ENCODE peak calls at places on chromosome 16, in four cellular contexts. Z is left ventricle myocardium inferior, E is uterus, W is SJSA1. P is an unnamed sample. For H3K27me3, the result is how much of the 10 kb centered on the place peaks cover.

GRCh38 chr16:16127469-16128116 is 95.7 kb downstream of the ABCC6 start:
- DNase-seq in Z (peak), E (peak), W (peak), P (no peak)

GRCh38 chr16:84907575-84907974 is 87.8 kb downstream of the CRISPLD2 start:
- DNase-seq in Z (no peak), E (peak), W (no peak), P (no peak)

GRCh38 chr16:86531193-86531550 is 20.8 kb downstream of the FOXF1 start:
- DNase-seq in Z (peak), E (peak), W (no peak), P (no peak)

GRCh38 chr16:74667215-74667765 is 613 bp upstream of the RFWD3 start:
- DNase-seq in Z (peak), E (no peak), W (no peak), P (no peak)

GRCh38 chr16:13909872-13910303 is 10.1 kb upstream of the ERCC4 start:
- DNase-seq in Z (peak), E (no peak), W (no peak), P (no peak)

GRCh38 chr16:87409781-87410180 is 17.6 kb downstream of the MAP1LC3B start:
- DNase-seq in Z (peak), E (no peak), W (no peak), P (no peak)

GRCh38 chr16:66328282-66328681 is 38.2 kb upstream of the CDH5 start:
- DNase-seq in Z (no peak), E (no peak), W (no peak), P (no peak)

GRCh38 chr16:80824623-80825364 is 20.4 kb upstream of the CDYL2 start:
- DNase-seq in Z (no peak), E (no peak), W (peak), P (no peak)

GRCh38 chr16:84284168-84284722 is 10.4 kb upstream of the WFDC1 start:
- DNase-seq in Z (peak), E (peak), W (peak), P (no peak)

GRCh38 chr16:71426069-71426879 is 15.6 kb downstream of the TLE7 start:
- DNase-seq in Z (no peak), E (peak), W (peak), P (no peak)

GRCh38 chr16:84344781-84345180 is 23.6 kb upstream of the ATP2C2 start:
- DNase-seq in Z (no peak), E (no peak), W (no peak), P (no peak)

GRCh38 chr16:81198635-81199034 is 39.9 kb upstream of the BCO1 start:
- DNase-seq in Z (no peak), E (no peak), W (no peak), P (no peak)

GRCh38 chr16:5062790-5063765 is 2.7 kb downstream of the C16orf89 start:
- DNase-seq in Z (no peak), E (no peak), W (no peak), P (no peak)

GRCh38 chr16:10501016-10501607 is 79.3 kb downstream of the EMP2 start:
- DNase-seq in Z (no peak), E (no peak), W (no peak), P (no peak)

GRCh38 chr16:75207831-75208230 is 870 bp upstream of the CTRB2 start:
- DNase-seq in Z (no peak), E (no peak), W (no peak), P (no peak)

GRCh38 chr16:28879841-28880588 is 1.7 kb downstream of the ATP2A1 start:
- DNase-seq in Z (peak), E (peak), W (peak), P (peak)

GRCh38 chr16:3961449-3961849 is 80.9 kb upstream of the CREBBP start:
- DNase-seq in Z (no peak), E (no peak), W (peak), P (no peak)

GRCh38 chr16:49603956-49604355 is 230.4 kb downstream of the C16orf78 start:
- DNase-seq in Z (no peak), E (no peak), W (no peak), P (no peak)

GRCh38 chr16:27400751-27401620 is 988 bp upstream of the IL21R start:
- DNase-seq in Z (no peak), E (no peak), W (peak), P (no peak)

GRCh38 chr16:31253642-31254045 is 6.1 kb upstream of the ITGAM start:
- DNase-seq in Z (peak), E (no peak), W (no peak), P (no peak)

GRCh38 chr16:4699030-4699556 is 5.7 kb downstream of the NUDT16L1 start:
- DNase-seq in Z (no peak), E (no peak), W (no peak), P (no peak)

GRCh38 chr16:13939821-13940220 is 19.9 kb downstream of the ERCC4 start:
- DNase-seq in Z (no peak), E (no peak), W (no peak), P (no peak)

DNA sequence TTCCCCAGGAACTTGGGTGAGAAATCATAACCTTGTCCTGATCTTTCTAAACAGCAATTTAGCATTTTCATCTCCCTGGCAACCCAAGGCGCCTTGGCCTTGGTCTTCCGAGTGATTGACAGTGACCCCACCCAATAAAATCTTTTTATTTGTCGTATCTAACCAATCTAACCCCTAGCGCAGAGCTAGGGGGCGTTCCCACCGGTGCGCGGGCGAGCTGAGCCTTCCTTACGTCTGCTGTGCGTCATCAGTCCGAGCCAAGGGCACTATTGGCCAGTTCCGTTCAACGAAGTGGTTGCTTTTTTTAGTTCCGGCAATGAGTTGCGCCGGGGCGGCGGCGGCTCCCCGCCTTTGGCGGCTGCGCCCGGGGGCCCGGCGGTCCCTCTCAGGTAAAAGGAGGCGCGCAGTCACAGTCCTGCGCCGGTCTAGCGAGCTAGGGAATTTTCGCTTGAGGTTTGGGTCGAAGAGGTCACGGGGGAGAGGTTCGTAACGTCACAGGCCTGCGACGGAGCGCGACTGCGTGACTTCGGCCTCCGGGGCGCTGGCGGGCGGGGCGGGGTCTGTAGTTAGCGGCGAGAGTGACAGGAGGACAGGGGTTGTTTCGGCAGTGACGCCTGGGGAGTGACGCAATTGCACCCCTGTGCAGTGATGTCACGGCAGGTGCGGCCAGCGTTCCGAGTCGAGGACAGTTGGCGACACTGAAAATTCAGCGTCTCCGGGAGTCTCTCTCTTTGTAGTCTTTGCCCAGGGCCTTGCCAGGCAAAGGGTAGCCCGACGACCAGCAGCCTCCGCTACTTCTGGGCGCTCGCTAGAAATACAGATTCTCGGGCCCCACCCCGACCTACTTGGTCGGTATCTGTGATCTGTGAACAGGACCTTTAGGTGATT is at the start of gene COQ7:
- DNase-seq in Z (peak), E (peak), W (peak), P (peak)
- H3K27me3 ChIP-seq in Z (under half), E (under half), W (under half), P (under half)

DNA sequence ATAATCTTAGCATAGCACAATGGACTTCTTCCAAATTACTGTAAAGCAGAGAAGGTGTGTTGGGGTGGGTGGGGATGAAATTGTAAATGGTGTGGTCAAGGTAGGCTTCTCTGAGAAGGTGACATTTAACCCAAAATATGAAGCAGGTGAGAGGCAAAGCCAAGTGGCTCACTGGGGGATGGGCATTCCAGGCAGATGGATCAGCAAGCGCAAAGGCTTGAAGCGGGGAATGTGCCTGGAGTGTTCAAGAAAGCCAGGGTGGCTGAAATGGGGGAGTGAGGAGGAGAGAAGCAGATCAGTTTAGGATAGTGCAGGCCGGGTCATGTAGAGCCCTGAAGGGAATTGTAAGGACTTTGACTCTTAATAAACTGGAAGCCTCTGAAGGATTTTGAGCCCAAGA is 14.6 kb downstream of the CACNG3 start:
- DNase-seq in Z (no peak), E (no peak), W (no peak), P (no peak)
- H3K27me3 ChIP-seq in Z (half or more), E (under half), W (under half), P (under half)

GRCh38 chr16:69176033-69176780 is 10.8 kb upstream of the SNTB2 start:
- DNase-seq in Z (no peak), E (no peak), W (peak), P (no peak)
- H3K27me3 ChIP-seq in Z (under half), E (under half), W (under half), P (under half)

GRCh38 chr16:1981972-1982574 is 804 bp upstream of the NOXO1 start:
- DNase-seq in Z (no peak), E (no peak), W (no peak), P (no peak)
- H3K27me3 ChIP-seq in Z (half or more), E (under half), W (under half), P (under half)

GRCh38 chr16:82562183-82562677 is 64.5 kb upstream of the CDH13 start:
- DNase-seq in Z (no peak), E (no peak), W (no peak), P (no peak)

GRCh38 chr16:82567203-82567602 is 59.6 kb upstream of the CDH13 start:
- DNase-seq in Z (no peak), E (no peak), W (no peak), P (no peak)

GRCh38 chr16:82563401-82563800 is 63.4 kb upstream of the CDH13 start:
- DNase-seq in Z (no peak), E (no peak), W (no peak), P (no peak)
- H3K27me3 ChIP-seq in Z (under half), E (under half), W (under half), P (under half)

GRCh38 chr16:67396775-67397450 is 3.6 kb upstream of the TPPP3 start:
- DNase-seq in Z (no peak), E (no peak), W (no peak), P (no peak)

GRCh38 chr16:67395105-67395457 is 1.8 kb upstream of the TPPP3 start:
- DNase-seq in Z (no peak), E (no peak), W (no peak), P (no peak)

GRCh38 chr16:67397451-67397801 is 4.1 kb upstream of the TPPP3 start:
- DNase-seq in Z (peak), E (no peak), W (no peak), P (no peak)

GRCh38 chr16:67395458-67396158 is 2.3 kb upstream of the TPPP3 start:
- DNase-seq in Z (no peak), E (no peak), W (no peak), P (no peak)

GRCh38 chr16:67396159-67396774 is 3.0 kb upstream of the TPPP3 start:
- DNase-seq in Z (peak), E (peak), W (peak), P (no peak)
- H3K27me3 ChIP-seq in Z (under half), E (under half), W (under half), P (under half)

DNA sequence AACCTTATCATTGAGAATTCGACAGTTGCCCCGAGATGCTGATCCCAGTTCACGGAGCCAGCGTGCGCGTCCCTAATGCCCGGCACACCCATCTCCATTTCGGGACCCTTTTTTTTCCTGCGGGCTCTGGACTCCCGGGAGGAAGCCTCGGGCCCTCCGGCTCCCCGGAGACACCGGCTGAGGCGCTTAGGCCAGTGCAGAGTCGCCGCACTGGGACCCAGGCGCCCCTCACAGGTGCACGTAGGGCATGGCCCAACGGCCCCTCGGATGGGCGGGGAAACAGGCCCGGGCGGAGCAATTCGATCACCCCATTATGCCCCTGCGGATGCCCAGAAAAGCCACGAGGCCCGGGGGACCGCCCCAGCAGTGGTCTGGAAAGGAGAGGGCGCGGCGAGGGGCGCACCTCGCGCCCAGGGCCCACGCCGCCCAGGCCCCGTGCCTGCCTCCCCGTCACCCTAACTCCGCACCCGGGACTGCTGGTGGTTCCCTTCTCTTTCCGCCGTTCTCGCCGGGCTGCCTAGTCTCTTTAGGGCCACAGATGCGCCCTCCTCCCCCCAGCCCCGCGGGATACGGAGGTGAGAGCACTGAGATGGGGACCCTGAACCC is 18.5 kb upstream of the ZFHX3 start:
- DNase-seq in Z (no peak), E (no peak), W (no peak), P (no peak)
- H3K27me3 ChIP-seq in Z (half or more), E (under half), W (under half), P (under half)

DNA sequence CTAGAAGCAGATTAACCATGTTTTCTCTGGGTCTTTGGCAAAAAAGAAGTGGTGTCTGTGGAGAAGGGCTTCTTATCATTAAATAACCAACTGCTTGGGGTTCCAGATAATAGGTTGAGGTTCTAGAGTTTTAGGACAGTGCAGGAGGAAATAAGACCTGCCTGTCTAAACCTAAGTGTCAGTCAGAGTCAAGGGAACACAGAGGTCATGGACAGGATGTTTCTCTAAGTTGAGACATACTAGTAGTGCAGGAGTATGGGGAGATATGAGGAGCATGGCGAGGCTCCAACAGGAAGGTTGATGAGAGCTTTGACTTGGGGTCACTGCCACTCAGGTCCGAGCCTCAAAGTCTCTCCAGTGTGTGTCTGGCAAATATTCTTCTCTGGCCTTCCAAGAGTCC is 5.0 kb upstream of the ANKS4B start:
- DNase-seq in Z (no peak), E (no peak), W (no peak), P (no peak)
- H3K27me3 ChIP-seq in Z (under half), E (under half), W (under half), P (under half)